ENCODE peak calls at places on chromosomes 4 and X, in ten cellular contexts. I is heart right ventricle; Q is nephron progenitor cell; L is mucosa of descending colon; N is CD4-positive, alpha-beta T cell; B is esophagus squamous epithelium; F is left ventricle myocardium inferior; D is stomach; R is A549; U is astrocyte of the spinal cord. T is an unnamed sample.

GRCh38 chr4:100054071-100054470 is 104.0 kb upstream of the H2AZ1 start:
- DNase-seq in I (no peak), Q (no peak), L (no peak), N (no peak), B (no peak), F (no peak), D (no peak), R (no peak), U (no peak), T (no peak)

GRCh38 chr4:122755675-122756074 is 23.2 kb downstream of the BBS12 start:
- DNase-seq in I (no peak), Q (no peak), L (no peak), N (no peak), B (no peak), F (no peak), D (no peak), R (no peak), U (no peak), T (no peak)

GRCh38 chrX:78119521-78120227 is 15.6 kb downstream of the PGK1 start:
- DNase-seq in I (no peak), Q (no peak), L (no peak), N (no peak), B (no peak), F (no peak), D (no peak), R (peak; percentile 32), U (no peak), T (no peak)

GRCh38 chr4:110475881-110476818 is at the start of gene ENPEP:
- DNase-seq in I (peak; percentile 44), Q (peak; percentile 5), L (no peak), N (no peak), B (no peak), F (peak; percentile 46), D (no peak), R (no peak), U (peak; percentile 35), T (no peak)

GRCh38 chr4:41532880-41533279 is 5.1 kb upstream of the LIMCH1 start:
- DNase-seq in I (no peak), Q (no peak), L (no peak), N (no peak), B (no peak), F (no peak), D (no peak), R (no peak), U (no peak), T (no peak)

GRCh38 chr4:61201562-61202099 is 1.5 kb downstream of the ADGRL3 start:
- DNase-seq in I (no peak), Q (peak; percentile 53), L (no peak), N (no peak), B (no peak), F (peak; percentile 15), D (no peak), R (no peak), U (no peak), T (no peak)

GRCh38 chr4:137892134-137892533 is 350.0 kb downstream of the SLC7A11 start:
- DNase-seq in I (no peak), Q (no peak), L (no peak), N (no peak), B (no peak), F (no peak), D (no peak), R (no peak), U (no peak), T (no peak)

GRCh38 chr4:2367626-2368025 is 50.8 kb downstream of the ZFYVE28 start:
- DNase-seq in I (no peak), Q (no peak), L (peak; percentile 13), N (no peak), B (no peak), F (no peak), D (no peak), R (no peak), U (no peak), T (no peak)

GRCh38 chr4:73735231-73735630 is 5.1 kb upstream of the CXCL8 start:
- DNase-seq in I (no peak), Q (no peak), L (no peak), N (no peak), B (no peak), F (no peak), D (no peak), R (no peak), U (peak; percentile 50), T (no peak)

GRCh38 chrX:17484592-17484991 is 109.6 kb downstream of the NHS start:
- DNase-seq in I (no peak), Q (no peak), L (no peak), N (no peak), B (no peak), F (no peak), D (no peak), R (no peak), U (no peak), T (no peak)

GRCh38 chrX:20414781-20415445 is 148.2 kb upstream of the RPS6KA3 start:
- DNase-seq in I (no peak), Q (no peak), L (no peak), N (no peak), B (no peak), F (no peak), D (no peak), R (no peak), U (no peak), T (no peak)

GRCh38 chr4:82748176-82748575 is 50.4 kb downstream of the SCD5 start:
- DNase-seq in I (no peak), Q (no peak), L (no peak), N (no peak), B (no peak), F (no peak), D (no peak), R (no peak), U (no peak), T (no peak)

GRCh38 chr4:84681488-84682274 is 98.8 kb downstream of the CDS1 start:
- DNase-seq in I (no peak), Q (no peak), L (no peak), N (no peak), B (no peak), F (no peak), D (no peak), R (no peak), U (peak; percentile 82), T (no peak)

GRCh38 chr4:98796986-98797385 is 131.9 kb downstream of the EIF4E start:
- DNase-seq in I (no peak), Q (no peak), L (no peak), N (no peak), B (no peak), F (no peak), D (no peak), R (no peak), U (no peak), T (no peak)

GRCh38 chrX:134469481-134469880 is 9.5 kb downstream of the HPRT1 start:
- DNase-seq in I (no peak), Q (no peak), L (no peak), N (no peak), B (no peak), F (no peak), D (no peak), R (no peak), U (peak; percentile 35), T (no peak)

GRCh38 chr4:47642985-47643745 is 158.1 kb downstream of the ATP10D start:
- DNase-seq in I (no peak), Q (no peak), L (no peak), N (no peak), B (no peak), F (no peak), D (no peak), R (no peak), U (peak; percentile 80), T (no peak)

DNA sequence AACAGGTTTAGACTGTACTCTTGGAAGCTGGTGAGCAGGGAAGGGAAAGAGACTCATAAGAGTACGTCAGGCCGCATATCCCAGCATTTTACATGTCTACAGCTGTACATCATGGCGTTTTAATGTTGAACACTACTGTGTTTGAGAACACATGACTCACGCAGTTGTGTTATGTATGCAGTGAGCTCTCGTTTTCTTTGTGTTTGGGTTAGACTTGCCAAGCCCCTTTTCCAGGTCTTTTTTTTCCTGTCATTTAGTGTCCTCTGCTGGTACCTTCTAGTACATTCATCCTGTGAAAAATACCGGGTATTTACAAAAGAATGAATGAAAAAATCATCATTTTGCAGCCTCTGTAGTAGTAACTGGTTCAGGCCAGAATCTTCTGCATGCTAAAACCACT is 35.3 kb downstream of the SMS start:
- DNase-seq in I (no peak), Q (no peak), L (no peak), N (no peak), B (no peak), F (no peak), D (no peak), R (peak; percentile 43), U (peak; percentile 68), T (no peak)
- TF ChIP-seq CTCF in I (peak; percentile 13), Q (no peak), L (no peak), N (no peak), B (peak; percentile 26), F (peak; percentile 33), D (no peak), R (peak; percentile 39), U (peak; percentile 34), T (no peak)

DNA sequence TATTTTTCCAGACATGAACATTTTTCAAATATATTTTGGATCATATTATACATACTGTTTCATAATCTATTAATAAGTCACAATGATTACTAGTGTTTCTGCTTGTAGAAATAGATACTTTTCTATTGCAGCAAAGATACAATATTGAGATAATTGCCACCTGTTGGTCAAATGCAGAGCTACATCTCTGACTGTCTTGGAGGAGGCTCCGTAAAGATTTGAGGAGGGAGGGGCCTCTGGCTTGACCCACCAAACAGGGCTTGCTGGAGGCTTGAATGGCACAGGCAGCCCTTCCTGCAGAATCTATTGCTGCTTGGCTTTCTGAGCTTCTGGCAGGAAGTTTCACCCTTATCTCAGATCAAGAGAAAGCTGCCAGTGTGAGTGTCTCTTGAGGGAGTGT is 99.3 kb upstream of the ARMCX2 start:
- DNase-seq in I (no peak), Q (peak; percentile 31), L (no peak), N (peak; percentile 2), B (no peak), F (peak; percentile 9), D (no peak), R (peak; percentile 38), U (peak; percentile 43), T (no peak)
- TF ChIP-seq CTCF in I (peak; percentile 41), Q (peak; percentile 43), L (no peak), N (peak; percentile 41), B (peak; percentile 27), F (peak; percentile 58), D (no peak), R (peak; percentile 39), U (peak; percentile 40), T (no peak)

GRCh38 chr4:10160280-10160856 is 43.8 kb upstream of the WDR1 start:
- DNase-seq in I (no peak), Q (no peak), L (no peak), N (no peak), B (no peak), F (no peak), D (no peak), R (peak; percentile 13), U (no peak), T (no peak)
- TF ChIP-seq CTCF in I (peak; percentile 35), Q (peak; percentile 13), L (no peak), N (no peak), B (no peak), F (peak; percentile 58), D (no peak), R (no peak), U (peak; percentile 6), T (no peak)

DNA sequence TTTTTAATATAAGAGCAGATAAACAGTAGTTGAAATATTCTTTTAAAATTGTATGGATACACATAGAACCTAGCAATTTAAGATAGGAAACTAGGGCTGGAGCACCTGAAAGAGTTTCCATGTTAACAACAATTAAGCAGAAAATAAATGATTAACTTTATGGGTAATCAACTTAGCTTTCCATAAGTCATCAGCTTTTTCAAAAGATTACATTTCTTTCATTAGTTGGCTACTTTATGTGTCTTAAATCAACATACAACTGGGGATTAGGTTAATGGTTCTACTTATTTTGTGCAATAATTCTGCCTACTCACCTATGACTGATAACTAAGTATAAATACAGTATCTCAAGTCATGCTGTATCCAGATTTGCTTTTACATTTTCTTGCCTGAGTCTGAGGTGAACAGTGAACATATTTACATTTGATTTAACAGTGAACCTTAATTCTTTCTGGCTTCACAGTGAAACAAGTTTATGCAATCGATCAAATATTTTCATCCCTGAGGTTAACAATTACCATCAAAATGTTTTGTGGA is at the start of gene ANXA10:
- DNase-seq in I (no peak), Q (no peak), L (no peak), N (no peak), B (no peak), F (no peak), D (no peak), R (no peak), U (no peak), T (no peak)
- TF ChIP-seq CTCF in I (no peak), Q (no peak), L (no peak), N (no peak), B (no peak), F (no peak), D (no peak), R (no peak), U (no peak), T (no peak)

T was measured in omental fat pad.